ENCODE peak calls at places on chromosomes 2 and 18, in eight cellular contexts. One of them, this sample, is unnamed.
A peak's percentile ranks its signal among the peaks of the same experiment; 100 is the strongest.

GRCh38 chr2:30165050-30165520 is 18.3 kb downstream of the YPEL5 start:
- DNase-seq in adrenal gland: peak; percentile 80
- DNase-seq in ovary: peak; percentile 30
- DNase-seq in IMR-90: peak; percentile 93
- DNase-seq in uterus: peak; percentile 31
- DNase-seq in transverse colon: peak; percentile 46
- DNase-seq in esophagus squamous epithelium: no peak
- DNase-seq in right lobe of liver: no peak
- DNase-seq in this sample: no peak

GRCh38 chr2:170747921-170748320 is 22.3 kb upstream of the ERICH2 start:
- DNase-seq in transverse colon: no peak
- DNase-seq in ovary: no peak
- DNase-seq in uterus: no peak
- DNase-seq in adrenal gland: no peak
- DNase-seq in IMR-90: peak; percentile 95
- DNase-seq in right lobe of liver: no peak
- DNase-seq in esophagus squamous epithelium: no peak
- DNase-seq in this sample: no peak

GRCh38 chr18:76957384-76958355 is 135.3 kb downstream of the ZNF236 start:
- DNase-seq in ovary: no peak
- DNase-seq in adrenal gland: no peak
- DNase-seq in transverse colon: no peak
- DNase-seq in right lobe of liver: no peak
- DNase-seq in uterus: no peak
- DNase-seq in IMR-90: no peak
- DNase-seq in esophagus squamous epithelium: no peak
- DNase-seq in this sample: no peak

GRCh38 chr2:47274054-47274779 is 119.1 kb upstream of the STPG4 start:
- DNase-seq in esophagus squamous epithelium: no peak
- DNase-seq in adrenal gland: peak; percentile 74
- DNase-seq in uterus: peak; percentile 37
- DNase-seq in ovary: no peak
- DNase-seq in IMR-90: peak; percentile 94
- DNase-seq in transverse colon: no peak
- DNase-seq in right lobe of liver: no peak
- DNase-seq in this sample: no peak

GRCh38 chr2:17257194-17257909 is 260.9 kb downstream of the RAD51AP2 start:
- DNase-seq in uterus: no peak
- DNase-seq in transverse colon: no peak
- DNase-seq in IMR-90: peak; percentile 1
- DNase-seq in esophagus squamous epithelium: no peak
- DNase-seq in ovary: no peak
- DNase-seq in right lobe of liver: no peak
- DNase-seq in adrenal gland: no peak
- DNase-seq in this sample: no peak

GRCh38 chr2:30231726-30232026 is 342 bp downstream of the LBH start:
- DNase-seq in IMR-90: no peak
- DNase-seq in esophagus squamous epithelium: peak; percentile 32
- DNase-seq in right lobe of liver: no peak
- DNase-seq in ovary: no peak
- DNase-seq in adrenal gland: no peak
- DNase-seq in transverse colon: no peak
- DNase-seq in uterus: no peak
- DNase-seq in this sample: no peak

GRCh38 chr2:178328037-178328436 is 122.9 kb downstream of the PRKRA start:
- DNase-seq in esophagus squamous epithelium: no peak
- DNase-seq in ovary: no peak
- DNase-seq in right lobe of liver: no peak
- DNase-seq in adrenal gland: no peak
- DNase-seq in uterus: no peak
- DNase-seq in IMR-90: peak; percentile 77
- DNase-seq in transverse colon: no peak
- DNase-seq in this sample: no peak

GRCh38 chr2:203893386-203893785 is 25.8 kb downstream of the CTLA4 start:
- DNase-seq in IMR-90: peak; percentile 24
- DNase-seq in uterus: peak; percentile 31
- DNase-seq in ovary: no peak
- DNase-seq in adrenal gland: no peak
- DNase-seq in esophagus squamous epithelium: no peak
- DNase-seq in transverse colon: no peak
- DNase-seq in right lobe of liver: no peak
- DNase-seq in this sample: no peak

GRCh38 chr2:28586864-28587263 is 91.0 kb downstream of the PLB1 start:
- DNase-seq in IMR-90: no peak
- DNase-seq in transverse colon: no peak
- DNase-seq in adrenal gland: no peak
- DNase-seq in uterus: no peak
- DNase-seq in right lobe of liver: no peak
- DNase-seq in ovary: no peak
- DNase-seq in esophagus squamous epithelium: no peak
- DNase-seq in this sample: no peak

GRCh38 chr18:75211721-75212625 is 1.4 kb downstream of the TSHZ1 start:
- DNase-seq in uterus: peak; percentile 46
- DNase-seq in esophagus squamous epithelium: no peak
- DNase-seq in transverse colon: peak; percentile 39
- DNase-seq in adrenal gland: peak; percentile 64
- DNase-seq in ovary: peak; percentile 43
- DNase-seq in right lobe of liver: peak; percentile 63
- DNase-seq in IMR-90: peak; percentile 19
- DNase-seq in this sample: peak; percentile 89

GRCh38 chr2:119484834-119485233 is 39.4 kb downstream of the SCTR start:
- DNase-seq in transverse colon: no peak
- DNase-seq in right lobe of liver: no peak
- DNase-seq in esophagus squamous epithelium: no peak
- DNase-seq in IMR-90: no peak
- DNase-seq in adrenal gland: no peak
- DNase-seq in uterus: no peak
- DNase-seq in ovary: peak; percentile 0
- DNase-seq in this sample: no peak

GRCh38 chr2:41836944-41837343 is 210.9 kb upstream of the PKDCC start:
- DNase-seq in adrenal gland: no peak
- DNase-seq in esophagus squamous epithelium: no peak
- DNase-seq in IMR-90: peak; percentile 58
- DNase-seq in right lobe of liver: no peak
- DNase-seq in ovary: no peak
- DNase-seq in uterus: no peak
- DNase-seq in transverse colon: peak; percentile 35
- DNase-seq in this sample: no peak

GRCh38 chr18:61173579-61173978 is 159.7 kb upstream of the CDH20 start:
- DNase-seq in esophagus squamous epithelium: no peak
- DNase-seq in ovary: no peak
- DNase-seq in adrenal gland: no peak
- DNase-seq in IMR-90: no peak
- DNase-seq in right lobe of liver: no peak
- DNase-seq in uterus: no peak
- DNase-seq in transverse colon: no peak
- DNase-seq in this sample: no peak

GRCh38 chr18:52339891-52340371 is at the start of gene DCC:
- DNase-seq in uterus: no peak
- DNase-seq in transverse colon: peak; percentile 34
- DNase-seq in right lobe of liver: no peak
- DNase-seq in adrenal gland: peak; percentile 16
- DNase-seq in esophagus squamous epithelium: no peak
- DNase-seq in ovary: no peak
- DNase-seq in IMR-90: peak; percentile 45
- DNase-seq in this sample: no peak

GRCh38 chr2:207673431-207673830 is 38.0 kb upstream of the CCNYL1 start:
- DNase-seq in IMR-90: no peak
- DNase-seq in right lobe of liver: no peak
- DNase-seq in uterus: no peak
- DNase-seq in adrenal gland: no peak
- DNase-seq in ovary: no peak
- DNase-seq in transverse colon: no peak
- DNase-seq in esophagus squamous epithelium: no peak
- DNase-seq in this sample: no peak

GRCh38 chr2:25672500-25673169 is 742 bp downstream of the DTNB start:
- DNase-seq in esophagus squamous epithelium: no peak
- DNase-seq in adrenal gland: peak; percentile 47
- DNase-seq in uterus: peak; percentile 58
- DNase-seq in IMR-90: peak; percentile 22
- DNase-seq in right lobe of liver: peak; percentile 67
- DNase-seq in transverse colon: peak; percentile 65
- DNase-seq in ovary: peak; percentile 56
- DNase-seq in this sample: peak; percentile 93

GRCh38 chr2:223000872-223001825 is 50.8 kb upstream of the KCNE4 start:
- DNase-seq in IMR-90: no peak
- DNase-seq in right lobe of liver: no peak
- DNase-seq in transverse colon: no peak
- DNase-seq in esophagus squamous epithelium: no peak
- DNase-seq in adrenal gland: no peak
- DNase-seq in ovary: no peak
- DNase-seq in uterus: no peak
- DNase-seq in this sample: no peak

GRCh38 chr2:120958623-120959366 is 223.1 kb downstream of the GLI2 start:
- DNase-seq in uterus: no peak
- DNase-seq in ovary: no peak
- DNase-seq in esophagus squamous epithelium: no peak
- DNase-seq in adrenal gland: no peak
- DNase-seq in transverse colon: no peak
- DNase-seq in IMR-90: no peak
- DNase-seq in right lobe of liver: no peak
- DNase-seq in this sample: no peak
- TF ChIP-seq CTCF in uterus: no peak
- TF ChIP-seq CTCF in ovary: no peak
- TF ChIP-seq CTCF in esophagus squamous epithelium: peak; percentile 29
- TF ChIP-seq CTCF in adrenal gland: no peak
- TF ChIP-seq CTCF in transverse colon: no peak
- TF ChIP-seq CTCF in IMR-90: peak; percentile 35
- TF ChIP-seq CTCF in right lobe of liver: no peak
- TF ChIP-seq CTCF in this sample: no peak

GRCh38 chr2:159148891-159149290 is 137.6 kb downstream of the WDSUB1 start:
- DNase-seq in esophagus squamous epithelium: no peak
- DNase-seq in adrenal gland: no peak
- DNase-seq in ovary: no peak
- DNase-seq in IMR-90: no peak
- DNase-seq in right lobe of liver: no peak
- DNase-seq in uterus: no peak
- DNase-seq in transverse colon: no peak
- DNase-seq in this sample: no peak

GRCh38 chr2:159147687-159148086 is 138.8 kb downstream of the WDSUB1 start:
- DNase-seq in IMR-90: no peak
- DNase-seq in right lobe of liver: no peak
- DNase-seq in adrenal gland: no peak
- DNase-seq in transverse colon: no peak
- DNase-seq in ovary: no peak
- DNase-seq in uterus: no peak
- DNase-seq in esophagus squamous epithelium: no peak
- DNase-seq in this sample: no peak

GRCh38 chr2:159144776-159145614 is 141.5 kb downstream of the WDSUB1 start:
- DNase-seq in esophagus squamous epithelium: no peak
- DNase-seq in transverse colon: no peak
- DNase-seq in right lobe of liver: no peak
- DNase-seq in uterus: no peak
- DNase-seq in ovary: no peak
- DNase-seq in IMR-90: no peak
- DNase-seq in adrenal gland: no peak
- DNase-seq in this sample: no peak

GRCh38 chr2:159145745-159146359 is 140.7 kb downstream of the WDSUB1 start:
- DNase-seq in transverse colon: no peak
- DNase-seq in esophagus squamous epithelium: no peak
- DNase-seq in IMR-90: no peak
- DNase-seq in ovary: no peak
- DNase-seq in adrenal gland: no peak
- DNase-seq in uterus: no peak
- DNase-seq in right lobe of liver: no peak
- DNase-seq in this sample: no peak

GRCh38 chr2:159146930-159147666 is 139.4 kb downstream of the WDSUB1 start:
- DNase-seq in uterus: no peak
- DNase-seq in right lobe of liver: peak; percentile 47
- DNase-seq in adrenal gland: no peak
- DNase-seq in IMR-90: no peak
- DNase-seq in esophagus squamous epithelium: no peak
- DNase-seq in ovary: no peak
- DNase-seq in transverse colon: peak; percentile 87
- DNase-seq in this sample: no peak
- TF ChIP-seq POLR2A in uterus: no peak
- TF ChIP-seq POLR2A in right lobe of liver: no peak
- TF ChIP-seq POLR2A in adrenal gland: no peak
- TF ChIP-seq POLR2A in IMR-90: no peak
- TF ChIP-seq POLR2A in esophagus squamous epithelium: no peak
- TF ChIP-seq POLR2A in ovary: no peak
- TF ChIP-seq POLR2A in transverse colon: peak; percentile 36
- TF ChIP-seq POLR2A in this sample: no peak

GRCh38 chr2:176686328-176686727 is 417.1 kb downstream of the MTX2 start:
- DNase-seq in ovary: no peak
- DNase-seq in IMR-90: no peak
- DNase-seq in esophagus squamous epithelium: no peak
- DNase-seq in uterus: no peak
- DNase-seq in transverse colon: no peak
- DNase-seq in adrenal gland: no peak
- DNase-seq in right lobe of liver: no peak
- DNase-seq in this sample: no peak

GRCh38 chr2:176687944-176688343 is 418.7 kb downstream of the MTX2 start:
- DNase-seq in uterus: no peak
- DNase-seq in transverse colon: no peak
- DNase-seq in ovary: no peak
- DNase-seq in adrenal gland: no peak
- DNase-seq in esophagus squamous epithelium: no peak
- DNase-seq in right lobe of liver: no peak
- DNase-seq in IMR-90: no peak
- DNase-seq in this sample: no peak

GRCh38 chr2:176683565-176684210 is 414.4 kb downstream of the MTX2 start:
- DNase-seq in ovary: no peak
- DNase-seq in uterus: no peak
- DNase-seq in adrenal gland: no peak
- DNase-seq in IMR-90: no peak
- DNase-seq in esophagus squamous epithelium: no peak
- DNase-seq in transverse colon: no peak
- DNase-seq in right lobe of liver: no peak
- DNase-seq in this sample: no peak

GRCh38 chr2:176687350-176687749 is 418.1 kb downstream of the MTX2 start:
- DNase-seq in IMR-90: no peak
- DNase-seq in esophagus squamous epithelium: no peak
- DNase-seq in transverse colon: no peak
- DNase-seq in uterus: no peak
- DNase-seq in right lobe of liver: no peak
- DNase-seq in adrenal gland: no peak
- DNase-seq in ovary: no peak
- DNase-seq in this sample: no peak

GRCh38 chr2:176685908-176686307 is 416.7 kb downstream of the MTX2 start:
- DNase-seq in ovary: no peak
- DNase-seq in right lobe of liver: no peak
- DNase-seq in esophagus squamous epithelium: no peak
- DNase-seq in adrenal gland: peak; percentile 53
- DNase-seq in transverse colon: no peak
- DNase-seq in IMR-90: no peak
- DNase-seq in uterus: no peak
- DNase-seq in this sample: no peak
- H3K4me1 ChIP-seq in ovary: no peaks in the 10 kb centered on the region
- H3K4me1 ChIP-seq in right lobe of liver: no peaks in the 10 kb centered on the region
- H3K4me1 ChIP-seq in esophagus squamous epithelium: no peaks in the 10 kb centered on the region
- H3K4me1 ChIP-seq in adrenal gland: peaks cover 15% of the 10 kb centered on the region
- H3K4me1 ChIP-seq in transverse colon: no peaks in the 10 kb centered on the region
- H3K4me1 ChIP-seq in IMR-90: no peaks in the 10 kb centered on the region
- H3K4me1 ChIP-seq in uterus: no peaks in the 10 kb centered on the region
- H3K4me1 ChIP-seq in this sample: no peaks in the 10 kb centered on the region

DNA sequence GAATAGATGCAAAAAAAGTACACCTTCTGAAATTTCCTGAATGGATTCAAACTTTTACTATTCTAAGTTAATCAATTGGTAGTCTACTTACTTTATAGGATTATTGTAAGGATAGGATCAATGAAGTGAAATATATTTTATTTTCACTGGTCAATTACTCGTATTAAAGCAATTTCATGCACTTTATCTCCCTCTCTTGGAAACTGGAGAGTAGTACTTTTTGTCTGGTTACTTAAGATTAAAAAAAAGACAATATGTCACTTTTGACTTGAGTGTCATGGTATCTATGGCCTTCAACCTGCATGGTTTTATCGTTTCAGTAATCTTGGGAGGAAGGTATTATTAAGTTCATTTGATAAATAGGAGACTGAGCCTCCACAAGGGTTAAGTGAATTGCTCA is 1.0 kb upstream of the KYNU start:
- DNase-seq in adrenal gland: no peak
- DNase-seq in esophagus squamous epithelium: no peak
- DNase-seq in transverse colon: no peak
- DNase-seq in right lobe of liver: no peak
- DNase-seq in uterus: no peak
- DNase-seq in ovary: no peak
- DNase-seq in IMR-90: peak; percentile 34
- DNase-seq in this sample: no peak
- TF ChIP-seq CTCF in adrenal gland: no peak
- TF ChIP-seq CTCF in esophagus squamous epithelium: peak; percentile 24
- TF ChIP-seq CTCF in transverse colon: no peak
- TF ChIP-seq CTCF in right lobe of liver: peak; percentile 13
- TF ChIP-seq CTCF in uterus: no peak
- TF ChIP-seq CTCF in ovary: no peak
- TF ChIP-seq CTCF in IMR-90: peak; percentile 34
- TF ChIP-seq CTCF in this sample: no peak